ENCODE peak calls at places on chromosomes 4 and X, in nine cellular contexts. One of them, this sample, is unnamed.

GRCh38 chr4:4860803-4861591 is 1.5 kb downstream of the MSX1 start:
- DNase-seq in RKO: peak
- DNase-seq in GM06990: no peak
- DNase-seq in HS-27A: no peak
- DNase-seq in OCI-M1: no peak
- DNase-seq in NCI-H1092: no peak
- DNase-seq in NCI-H1417: no peak
- DNase-seq in cardiac muscle cell: peak
- DNase-seq in NCI-H446 treated with DMSO at 0.1 percent for 48 hours: no peak
- DNase-seq in this sample: no peak

GRCh38 chr4:11428161-11428700 is 463 bp downstream of the HS3ST1 start:
- DNase-seq in GM06990: peak
- DNase-seq in HS-27A: no peak
- DNase-seq in NCI-H1417: peak
- DNase-seq in cardiac muscle cell: no peak
- DNase-seq in OCI-M1: no peak
- DNase-seq in NCI-H1092: no peak
- DNase-seq in NCI-H446 treated with DMSO at 0.1 percent for 48 hours: no peak
- DNase-seq in RKO: no peak
- DNase-seq in this sample: no peak

GRCh38 chr4:508675-509373 is 9.8 kb downstream of the PIGG start:
- DNase-seq in GM06990: no peak
- DNase-seq in NCI-H446 treated with DMSO at 0.1 percent for 48 hours: no peak
- DNase-seq in NCI-H1092: no peak
- DNase-seq in NCI-H1417: no peak
- DNase-seq in HS-27A: no peak
- DNase-seq in cardiac muscle cell: no peak
- DNase-seq in OCI-M1: no peak
- DNase-seq in RKO: no peak
- DNase-seq in this sample: no peak

GRCh38 chr4:121155893-121156292 is 8.2 kb downstream of the TNIP3 start:
- DNase-seq in cardiac muscle cell: peak
- DNase-seq in RKO: peak
- DNase-seq in OCI-M1: peak
- DNase-seq in HS-27A: no peak
- DNase-seq in NCI-H446 treated with DMSO at 0.1 percent for 48 hours: no peak
- DNase-seq in GM06990: no peak
- DNase-seq in NCI-H1417: no peak
- DNase-seq in NCI-H1092: no peak
- DNase-seq in this sample: peak

GRCh38 chr4:629916-630641 is 4.7 kb downstream of the PDE6B start:
- DNase-seq in OCI-M1: no peak
- DNase-seq in GM06990: no peak
- DNase-seq in NCI-H446 treated with DMSO at 0.1 percent for 48 hours: no peak
- DNase-seq in cardiac muscle cell: no peak
- DNase-seq in RKO: no peak
- DNase-seq in NCI-H1092: no peak
- DNase-seq in NCI-H1417: no peak
- DNase-seq in HS-27A: no peak
- DNase-seq in this sample: no peak

GRCh38 chrX:45824471-45824870 is 623.8 kb upstream of the DIPK2B start:
- DNase-seq in NCI-H1092: no peak
- DNase-seq in OCI-M1: peak
- DNase-seq in NCI-H1417: no peak
- DNase-seq in NCI-H446 treated with DMSO at 0.1 percent for 48 hours: peak
- DNase-seq in cardiac muscle cell: peak
- DNase-seq in RKO: peak
- DNase-seq in GM06990: no peak
- DNase-seq in HS-27A: no peak
- DNase-seq in this sample: no peak

GRCh38 chr4:23327120-23327519 is 562.7 kb downstream of the PPARGC1A start:
- DNase-seq in NCI-H1092: no peak
- DNase-seq in OCI-M1: no peak
- DNase-seq in HS-27A: no peak
- DNase-seq in NCI-H1417: no peak
- DNase-seq in RKO: no peak
- DNase-seq in GM06990: no peak
- DNase-seq in cardiac muscle cell: no peak
- DNase-seq in NCI-H446 treated with DMSO at 0.1 percent for 48 hours: no peak
- DNase-seq in this sample: no peak

GRCh38 chr4:139958738-139959096 is 195.3 kb downstream of the MAML3 start:
- DNase-seq in NCI-H446 treated with DMSO at 0.1 percent for 48 hours: no peak
- DNase-seq in cardiac muscle cell: peak
- DNase-seq in OCI-M1: no peak
- DNase-seq in NCI-H1417: no peak
- DNase-seq in NCI-H1092: no peak
- DNase-seq in GM06990: no peak
- DNase-seq in HS-27A: no peak
- DNase-seq in RKO: no peak
- DNase-seq in this sample: peak

GRCh38 chrX:1836683-1837082 is 221.8 kb downstream of the ASMT start:
- DNase-seq in OCI-M1: no peak
- DNase-seq in NCI-H1092: no peak
- DNase-seq in RKO: no peak
- DNase-seq in NCI-H446 treated with DMSO at 0.1 percent for 48 hours: no peak
- DNase-seq in NCI-H1417: no peak
- DNase-seq in GM06990: no peak
- DNase-seq in HS-27A: no peak
- DNase-seq in cardiac muscle cell: no peak
- DNase-seq in this sample: no peak

GRCh38 chr4:182478475-182478874 is 235.3 kb downstream of the TENM3 start:
- DNase-seq in HS-27A: peak
- DNase-seq in NCI-H1417: peak
- DNase-seq in OCI-M1: peak
- DNase-seq in cardiac muscle cell: peak
- DNase-seq in NCI-H446 treated with DMSO at 0.1 percent for 48 hours: peak
- DNase-seq in RKO: peak
- DNase-seq in NCI-H1092: peak
- DNase-seq in GM06990: no peak
- DNase-seq in this sample: peak

GRCh38 chr4:25343671-25344070 is 31.1 kb downstream of the ZCCHC4 start:
- DNase-seq in OCI-M1: no peak
- DNase-seq in NCI-H1417: no peak
- DNase-seq in HS-27A: no peak
- DNase-seq in NCI-H1092: no peak
- DNase-seq in RKO: peak
- DNase-seq in GM06990: no peak
- DNase-seq in cardiac muscle cell: no peak
- DNase-seq in NCI-H446 treated with DMSO at 0.1 percent for 48 hours: no peak
- DNase-seq in this sample: no peak

GRCh38 chrX:40064055-40064597 is 33.6 kb downstream of the BCOR start:
- DNase-seq in HS-27A: no peak
- DNase-seq in NCI-H446 treated with DMSO at 0.1 percent for 48 hours: no peak
- DNase-seq in NCI-H1092: no peak
- DNase-seq in NCI-H1417: no peak
- DNase-seq in RKO: no peak
- DNase-seq in OCI-M1: no peak
- DNase-seq in cardiac muscle cell: no peak
- DNase-seq in GM06990: no peak
- DNase-seq in this sample: no peak

GRCh38 chr4:23504094-23504493 is 385.8 kb downstream of the PPARGC1A start:
- DNase-seq in NCI-H1417: peak
- DNase-seq in NCI-H1092: no peak
- DNase-seq in HS-27A: no peak
- DNase-seq in cardiac muscle cell: no peak
- DNase-seq in RKO: no peak
- DNase-seq in NCI-H446 treated with DMSO at 0.1 percent for 48 hours: no peak
- DNase-seq in GM06990: no peak
- DNase-seq in OCI-M1: no peak
- DNase-seq in this sample: peak

GRCh38 chrX:74318672-74319071 is 14.7 kb downstream of the ZCCHC13 start:
- DNase-seq in RKO: no peak
- DNase-seq in GM06990: no peak
- DNase-seq in NCI-H1417: no peak
- DNase-seq in NCI-H446 treated with DMSO at 0.1 percent for 48 hours: no peak
- DNase-seq in HS-27A: no peak
- DNase-seq in NCI-H1092: no peak
- DNase-seq in OCI-M1: no peak
- DNase-seq in cardiac muscle cell: no peak
- DNase-seq in this sample: no peak

GRCh38 chr4:186778134-186778533 is 54.5 kb upstream of the FAT1 start:
- DNase-seq in NCI-H1092: no peak
- DNase-seq in RKO: no peak
- DNase-seq in NCI-H1417: no peak
- DNase-seq in HS-27A: no peak
- DNase-seq in cardiac muscle cell: no peak
- DNase-seq in GM06990: no peak
- DNase-seq in NCI-H446 treated with DMSO at 0.1 percent for 48 hours: no peak
- DNase-seq in OCI-M1: no peak
- DNase-seq in this sample: no peak

GRCh38 chr4:48944659-48945290 is 38.2 kb upstream of the OCIAD2 start:
- DNase-seq in NCI-H1092: no peak
- DNase-seq in HS-27A: no peak
- DNase-seq in GM06990: no peak
- DNase-seq in cardiac muscle cell: no peak
- DNase-seq in NCI-H1417: no peak
- DNase-seq in RKO: no peak
- DNase-seq in NCI-H446 treated with DMSO at 0.1 percent for 48 hours: no peak
- DNase-seq in OCI-M1: peak
- DNase-seq in this sample: no peak

GRCh38 chr4:179095585-179096228 is 1653.5 kb upstream of the AGA start:
- DNase-seq in OCI-M1: peak
- DNase-seq in NCI-H1092: no peak
- DNase-seq in GM06990: no peak
- DNase-seq in NCI-H1417: no peak
- DNase-seq in cardiac muscle cell: no peak
- DNase-seq in NCI-H446 treated with DMSO at 0.1 percent for 48 hours: no peak
- DNase-seq in HS-27A: no peak
- DNase-seq in RKO: peak
- DNase-seq in this sample: no peak

GRCh38 chr4:123116412-123116811 is 194.0 kb upstream of the NUDT6 start:
- DNase-seq in GM06990: no peak
- DNase-seq in NCI-H446 treated with DMSO at 0.1 percent for 48 hours: no peak
- DNase-seq in cardiac muscle cell: peak
- DNase-seq in OCI-M1: no peak
- DNase-seq in NCI-H1417: no peak
- DNase-seq in HS-27A: no peak
- DNase-seq in RKO: no peak
- DNase-seq in NCI-H1092: no peak
- DNase-seq in this sample: no peak

GRCh38 chr4:137896221-137896737 is 345.9 kb downstream of the SLC7A11 start:
- DNase-seq in GM06990: no peak
- DNase-seq in cardiac muscle cell: peak
- DNase-seq in RKO: no peak
- DNase-seq in OCI-M1: no peak
- DNase-seq in HS-27A: peak
- DNase-seq in NCI-H446 treated with DMSO at 0.1 percent for 48 hours: no peak
- DNase-seq in NCI-H1417: no peak
- DNase-seq in NCI-H1092: no peak
- DNase-seq in this sample: no peak

GRCh38 chr4:140256941-140257340 is 103.0 kb upstream of the MAML3 start:
- DNase-seq in HS-27A: peak
- DNase-seq in NCI-H1417: no peak
- DNase-seq in NCI-H446 treated with DMSO at 0.1 percent for 48 hours: no peak
- DNase-seq in GM06990: no peak
- DNase-seq in OCI-M1: no peak
- DNase-seq in cardiac muscle cell: no peak
- DNase-seq in NCI-H1092: no peak
- DNase-seq in RKO: no peak
- DNase-seq in this sample: no peak

GRCh38 chrX:64894454-64895038 is 81.7 kb downstream of the ZC4H2 start:
- DNase-seq in cardiac muscle cell: no peak
- DNase-seq in RKO: peak
- DNase-seq in NCI-H1092: no peak
- DNase-seq in NCI-H1417: no peak
- DNase-seq in HS-27A: no peak
- DNase-seq in NCI-H446 treated with DMSO at 0.1 percent for 48 hours: no peak
- DNase-seq in OCI-M1: peak
- DNase-seq in GM06990: no peak
- DNase-seq in this sample: peak

GRCh38 chr4:48093949-48094550 is 40.0 kb downstream of the TXK start:
- DNase-seq in GM06990: no peak
- DNase-seq in NCI-H446 treated with DMSO at 0.1 percent for 48 hours: no peak
- DNase-seq in OCI-M1: peak
- DNase-seq in cardiac muscle cell: peak
- DNase-seq in RKO: peak
- DNase-seq in NCI-H1417: no peak
- DNase-seq in NCI-H1092: no peak
- DNase-seq in HS-27A: peak
- DNase-seq in this sample: no peak

GRCh38 chr4:113013746-113014145 is 35.7 kb upstream of the ANK2 start:
- DNase-seq in NCI-H446 treated with DMSO at 0.1 percent for 48 hours: no peak
- DNase-seq in GM06990: no peak
- DNase-seq in NCI-H1417: no peak
- DNase-seq in RKO: no peak
- DNase-seq in cardiac muscle cell: peak
- DNase-seq in OCI-M1: no peak
- DNase-seq in NCI-H1092: no peak
- DNase-seq in HS-27A: no peak
- DNase-seq in this sample: no peak

GRCh38 chr4:108536577-108536976 is 83.8 kb upstream of the RPL34 start:
- DNase-seq in NCI-H1092: no peak
- DNase-seq in GM06990: no peak
- DNase-seq in HS-27A: no peak
- DNase-seq in OCI-M1: no peak
- DNase-seq in NCI-H1417: no peak
- DNase-seq in cardiac muscle cell: no peak
- DNase-seq in RKO: no peak
- DNase-seq in NCI-H446 treated with DMSO at 0.1 percent for 48 hours: no peak
- DNase-seq in this sample: no peak

GRCh38 chr4:2830632-2831610 is 12.7 kb upstream of the ADD1 start:
- DNase-seq in OCI-M1: no peak
- DNase-seq in NCI-H446 treated with DMSO at 0.1 percent for 48 hours: no peak
- DNase-seq in NCI-H1092: no peak
- DNase-seq in RKO: no peak
- DNase-seq in GM06990: no peak
- DNase-seq in cardiac muscle cell: no peak
- DNase-seq in HS-27A: no peak
- DNase-seq in NCI-H1417: no peak
- DNase-seq in this sample: no peak

GRCh38 chr4:28686618-28687017 is 1826.0 kb downstream of the STIM2 start:
- DNase-seq in OCI-M1: peak
- DNase-seq in GM06990: no peak
- DNase-seq in cardiac muscle cell: peak
- DNase-seq in NCI-H1417: peak
- DNase-seq in HS-27A: no peak
- DNase-seq in RKO: peak
- DNase-seq in NCI-H1092: peak
- DNase-seq in NCI-H446 treated with DMSO at 0.1 percent for 48 hours: no peak
- DNase-seq in this sample: peak

GRCh38 chr4:150694438-150694837 is 112.5 kb downstream of the MAB21L2 start:
- DNase-seq in GM06990: no peak
- DNase-seq in cardiac muscle cell: no peak
- DNase-seq in HS-27A: no peak
- DNase-seq in OCI-M1: no peak
- DNase-seq in NCI-H446 treated with DMSO at 0.1 percent for 48 hours: no peak
- DNase-seq in NCI-H1417: no peak
- DNase-seq in NCI-H1092: no peak
- DNase-seq in RKO: no peak
- DNase-seq in this sample: no peak

GRCh38 chrX:55118574-55118973 is 29.8 kb downstream of the PAGE2 start:
- DNase-seq in cardiac muscle cell: no peak
- DNase-seq in RKO: no peak
- DNase-seq in HS-27A: no peak
- DNase-seq in NCI-H1092: no peak
- DNase-seq in GM06990: no peak
- DNase-seq in NCI-H1417: no peak
- DNase-seq in OCI-M1: no peak
- DNase-seq in NCI-H446 treated with DMSO at 0.1 percent for 48 hours: no peak
- DNase-seq in this sample: no peak

GRCh38 chr4:17469931-17470674 is 41.8 kb downstream of the QDPR start:
- DNase-seq in NCI-H1092: no peak
- DNase-seq in cardiac muscle cell: peak
- DNase-seq in NCI-H1417: no peak
- DNase-seq in HS-27A: no peak
- DNase-seq in OCI-M1: no peak
- DNase-seq in NCI-H446 treated with DMSO at 0.1 percent for 48 hours: no peak
- DNase-seq in RKO: no peak
- DNase-seq in GM06990: no peak
- DNase-seq in this sample: no peak

GRCh38 chrX:41922694-41923171 is 621 bp downstream of the CASK start:
- DNase-seq in GM06990: peak
- DNase-seq in RKO: no peak
- DNase-seq in NCI-H1417: no peak
- DNase-seq in NCI-H446 treated with DMSO at 0.1 percent for 48 hours: no peak
- DNase-seq in HS-27A: no peak
- DNase-seq in OCI-M1: peak
- DNase-seq in cardiac muscle cell: peak
- DNase-seq in NCI-H1092: peak
- DNase-seq in this sample: peak

GRCh38 chr4:40003986-40004385 is 26.3 kb upstream of the PDS5A start:
- DNase-seq in cardiac muscle cell: no peak
- DNase-seq in RKO: peak
- DNase-seq in NCI-H1092: no peak
- DNase-seq in NCI-H446 treated with DMSO at 0.1 percent for 48 hours: no peak
- DNase-seq in OCI-M1: peak
- DNase-seq in NCI-H1417: no peak
- DNase-seq in HS-27A: peak
- DNase-seq in GM06990: no peak
- DNase-seq in this sample: no peak